ENCODE peak calls at places on chromosomes 13 and 19, in eight cellular contexts. P is cardiac fibroblast; B is T-helper 2 cell; C is colonic mucosa; E is RKO; Z is DMS153; W is activated CD8-positive, alpha-beta memory T cell treated with anti-CD3 and anti-CD28 coated beads for 4 hours; N is Ammon's horn. U is an unnamed sample.

GRCh38 chr13:33446821-33447481 is 161.4 kb upstream of the STARD13 start:
- DNase-seq in P (no peak), B (no peak), C (no peak), E (no peak), Z (no peak), W (no peak), N (no peak), U (no peak)

GRCh38 chr13:99984463-99985242 is 3.1 kb downstream of the ZIC2 start:
- DNase-seq in P (no peak), B (no peak), C (no peak), E (peak; percentile 40), Z (peak; percentile 49), W (no peak), N (no peak), U (no peak)

GRCh38 chr13:73417012-73417615 is 358.3 kb downstream of the KLF5 start:
- DNase-seq in P (peak; percentile 19), B (no peak), C (no peak), E (peak; percentile 37), Z (no peak), W (no peak), N (no peak), U (no peak)

GRCh38 chr13:40672310-40673060 is 6.0 kb upstream of the FOXO1 start:
- DNase-seq in P (peak; percentile 69), B (no peak), C (no peak), E (peak; percentile 47), Z (peak; percentile 39), W (no peak), N (no peak), U (no peak)

GRCh38 chr13:99220199-99220931 is 19.7 kb downstream of the UBAC2 start:
- DNase-seq in P (no peak), B (no peak), C (no peak), E (no peak), Z (no peak), W (no peak), N (no peak), U (no peak)

GRCh38 chr13:75685239-75685697 is 49.1 kb downstream of the LMO7 start:
- DNase-seq in P (peak; percentile 80), B (no peak), C (no peak), E (no peak), Z (peak; percentile 68), W (no peak), N (no peak), U (no peak)

GRCh38 chr13:50410921-50411712 is 395.9 kb downstream of the KCNRG start:
- DNase-seq in P (peak; percentile 86), B (no peak), C (no peak), E (peak; percentile 81), Z (no peak), W (no peak), N (no peak), U (no peak)

GRCh38 chr13:72255908-72256307 is 388.9 kb upstream of the DACH1 start:
- DNase-seq in P (peak; percentile 30), B (no peak), C (peak; percentile 30), E (peak; percentile 73), Z (peak; percentile 47), W (no peak), N (peak; percentile 47), U (no peak)

GRCh38 chr13:31982124-31982523 is 49.5 kb upstream of the FRY start:
- DNase-seq in P (no peak), B (no peak), C (no peak), E (no peak), Z (peak; percentile 84), W (no peak), N (no peak), U (no peak)

GRCh38 chr13:113947321-113948033 is 26.4 kb downstream of the C13orf46 start:
- DNase-seq in P (peak; percentile 63), B (no peak), C (peak; percentile 58), E (no peak), Z (no peak), W (no peak), N (peak; percentile 77), U (no peak)

GRCh38 chr13:46682015-46682414 is 114.9 kb downstream of the ESD start:
- DNase-seq in P (no peak), B (no peak), C (no peak), E (no peak), Z (no peak), W (no peak), N (no peak), U (no peak)

GRCh38 chr13:21039097-21039800 is 22.1 kb downstream of the LATS2 start:
- DNase-seq in P (peak; percentile 33), B (no peak), C (no peak), E (no peak), Z (no peak), W (no peak), N (no peak), U (no peak)

GRCh38 chr19:47651691-47652090 is 42.8 kb downstream of the BICRA start:
- DNase-seq in P (no peak), B (no peak), C (no peak), E (no peak), Z (no peak), W (no peak), N (no peak), U (no peak)

GRCh38 chr19:48900477-48901452 is 653 bp downstream of the NUCB1 start:
- DNase-seq in P (peak; percentile 58), B (no peak), C (no peak), E (peak; percentile 82), Z (no peak), W (no peak), N (peak; percentile 19), U (no peak)

GRCh38 chr19:38389101-38389925 is 816 bp downstream of the SPRED3 start:
- DNase-seq in P (peak; percentile 84), B (no peak), C (no peak), E (peak; percentile 87), Z (peak; percentile 14), W (no peak), N (no peak), U (no peak)

GRCh38 chr19:58586131-58586765 is 13.1 kb upstream of the MZF1 start:
- DNase-seq in P (no peak), B (no peak), C (no peak), E (no peak), Z (no peak), W (no peak), N (no peak), U (no peak)

GRCh38 chr13:51823861-51824260 is 19.9 kb upstream of the DHRS12 start:
- DNase-seq in P (peak; percentile 27), B (no peak), C (no peak), E (no peak), Z (no peak), W (no peak), N (no peak), U (no peak)

GRCh38 chr13:26571518-26571917 is 14.0 kb downstream of the WASF3 start:
- DNase-seq in P (no peak), B (no peak), C (no peak), E (no peak), Z (no peak), W (no peak), N (no peak), U (no peak)

GRCh38 chr19:22052644-22053013 is 345 bp downstream of the ZNF257 start:
- DNase-seq in P (no peak), B (no peak), C (peak; percentile 18), E (no peak), Z (no peak), W (no peak), N (no peak), U (no peak)

GRCh38 chr19:51821921-51822716 is 27.2 kb downstream of the FPR3 start:
- DNase-seq in P (peak; percentile 71), B (no peak), C (no peak), E (no peak), Z (no peak), W (no peak), N (no peak), U (no peak)

GRCh38 chr13:91312324-91312723 is 35.2 kb upstream of the MIR17HG start:
- DNase-seq in P (no peak), B (no peak), C (no peak), E (no peak), Z (no peak), W (no peak), N (no peak), U (no peak)

GRCh38 chr19:48102870-48103751 is 7.5 kb downstream of the PLA2G4C start:
- DNase-seq in P (peak; percentile 74), B (no peak), C (peak; percentile 40), E (peak; percentile 77), Z (no peak), W (no peak), N (no peak), U (no peak)

GRCh38 chr13:100275746-100276145 is 186.9 kb downstream of the PCCA start:
- DNase-seq in P (no peak), B (no peak), C (no peak), E (no peak), Z (no peak), W (no peak), N (no peak), U (no peak)

GRCh38 chr13:31008400-31009115 is 76.1 kb downstream of the TEX26 start:
- DNase-seq in P (peak; percentile 26), B (no peak), C (no peak), E (no peak), Z (no peak), W (no peak), N (no peak), U (no peak)

GRCh38 chr13:24392972-24393371 is 83.6 kb downstream of the C1QTNF9 start:
- DNase-seq in P (no peak), B (no peak), C (no peak), E (no peak), Z (no peak), W (no peak), N (no peak), U (no peak)

GRCh38 chr19:39599116-39599515 is 3.2 kb upstream of the LGALS13 start:
- DNase-seq in P (peak; percentile 50), B (no peak), C (no peak), E (peak; percentile 37), Z (no peak), W (no peak), N (no peak), U (no peak)

GRCh38 chr13:89401209-89401810 is 1730.1 kb downstream of the SLITRK5 start:
- DNase-seq in P (peak; percentile 88), B (no peak), C (no peak), E (peak; percentile 41), Z (no peak), W (no peak), N (peak; percentile 17), U (no peak)

GRCh38 chr19:54791476-54791875 is 11.9 kb upstream of the KIR2DL4 start:
- DNase-seq in P (no peak), B (no peak), C (no peak), E (no peak), Z (no peak), W (no peak), N (no peak), U (no peak)

GRCh38 chr13:99629641-99630040 is 128.4 kb downstream of the TM9SF2 start:
- DNase-seq in P (no peak), B (no peak), C (no peak), E (no peak), Z (no peak), W (no peak), N (no peak), U (no peak)

GRCh38 chr13:46124531-46124966 is 19.7 kb upstream of the CPB2 start:
- DNase-seq in P (no peak), B (no peak), C (no peak), E (no peak), Z (no peak), W (no peak), N (peak; percentile 47), U (no peak)

GRCh38 chr19:34838248-34838647 is 65.2 kb upstream of the ZNF599 start:
- DNase-seq in P (peak; percentile 14), B (no peak), C (no peak), E (peak; percentile 11), Z (peak; percentile 14), W (no peak), N (no peak), U (no peak)

U was measured in activated naive CD8-positive, alpha-beta T cell treated with anti-CD3 and anti-CD28 coated beads, Interleukin-2, amount 50 U/mL, for 16 hours.